ENCODE peak calls at places on chromosomes 3 and 15, in ten cellular contexts. One of them, this sample, is unnamed.

GRCh38 chr15:70164156-70164900 is 66.6 kb upstream of the TLE3 start:
- DNase-seq in RPMI7951: peak
- DNase-seq in left ventricle myocardium superior: no peak
- DNase-seq in stimulated activated CD4-positive, alpha-beta T cell treated with anti-CD3 and anti-CD28 coated beads, Interleukin-1b, Interleukin-23, amount 100 ng/mL, for 24 hours: no peak
- DNase-seq in NK-92 treated with Interleukin-12 subunit alpha and Interleukin-12 subunit beta, amount 100 ng/mL, for 24 hours: no peak
- DNase-seq in hepatocyte: no peak
- DNase-seq in vagina: no peak
- DNase-seq in AG08396: no peak
- DNase-seq in pancreas: no peak
- DNase-seq in effector memory CD4-positive, alpha-beta T cell: no peak
- DNase-seq in this sample: no peak

GRCh38 chr15:61195116-61196002 is 33.7 kb downstream of the RORA start:
- DNase-seq in RPMI7951: peak
- DNase-seq in effector memory CD4-positive, alpha-beta T cell: no peak
- DNase-seq in left ventricle myocardium superior: no peak
- DNase-seq in stimulated activated CD4-positive, alpha-beta T cell treated with anti-CD3 and anti-CD28 coated beads, Interleukin-1b, Interleukin-23, amount 100 ng/mL, for 24 hours: no peak
- DNase-seq in vagina: no peak
- DNase-seq in AG08396: peak
- DNase-seq in pancreas: no peak
- DNase-seq in hepatocyte: peak
- DNase-seq in NK-92 treated with Interleukin-12 subunit alpha and Interleukin-12 subunit beta, amount 100 ng/mL, for 24 hours: no peak
- DNase-seq in this sample: peak

GRCh38 chr3:65758871-65759598 is 279.7 kb downstream of the MAGI1 start:
- DNase-seq in effector memory CD4-positive, alpha-beta T cell: no peak
- DNase-seq in pancreas: no peak
- DNase-seq in AG08396: peak
- DNase-seq in left ventricle myocardium superior: no peak
- DNase-seq in vagina: no peak
- DNase-seq in hepatocyte: no peak
- DNase-seq in stimulated activated CD4-positive, alpha-beta T cell treated with anti-CD3 and anti-CD28 coated beads, Interleukin-1b, Interleukin-23, amount 100 ng/mL, for 24 hours: no peak
- DNase-seq in RPMI7951: peak
- DNase-seq in NK-92 treated with Interleukin-12 subunit alpha and Interleukin-12 subunit beta, amount 100 ng/mL, for 24 hours: no peak
- DNase-seq in this sample: no peak

GRCh38 chr3:137105277-137105977 is 147.6 kb downstream of the IL20RB start:
- DNase-seq in AG08396: peak
- DNase-seq in left ventricle myocardium superior: no peak
- DNase-seq in NK-92 treated with Interleukin-12 subunit alpha and Interleukin-12 subunit beta, amount 100 ng/mL, for 24 hours: no peak
- DNase-seq in stimulated activated CD4-positive, alpha-beta T cell treated with anti-CD3 and anti-CD28 coated beads, Interleukin-1b, Interleukin-23, amount 100 ng/mL, for 24 hours: no peak
- DNase-seq in vagina: no peak
- DNase-seq in hepatocyte: peak
- DNase-seq in effector memory CD4-positive, alpha-beta T cell: no peak
- DNase-seq in pancreas: no peak
- DNase-seq in RPMI7951: peak
- DNase-seq in this sample: peak

GRCh38 chr15:101492752-101493692 is 3.5 kb upstream of the PCSK6 start:
- DNase-seq in vagina: peak
- DNase-seq in hepatocyte: no peak
- DNase-seq in stimulated activated CD4-positive, alpha-beta T cell treated with anti-CD3 and anti-CD28 coated beads, Interleukin-1b, Interleukin-23, amount 100 ng/mL, for 24 hours: no peak
- DNase-seq in RPMI7951: no peak
- DNase-seq in left ventricle myocardium superior: no peak
- DNase-seq in AG08396: no peak
- DNase-seq in NK-92 treated with Interleukin-12 subunit alpha and Interleukin-12 subunit beta, amount 100 ng/mL, for 24 hours: no peak
- DNase-seq in pancreas: no peak
- DNase-seq in effector memory CD4-positive, alpha-beta T cell: no peak
- DNase-seq in this sample: no peak

GRCh38 chr15:90046846-90047481 is 45.8 kb downstream of the ZNF710 start:
- DNase-seq in stimulated activated CD4-positive, alpha-beta T cell treated with anti-CD3 and anti-CD28 coated beads, Interleukin-1b, Interleukin-23, amount 100 ng/mL, for 24 hours: no peak
- DNase-seq in left ventricle myocardium superior: peak
- DNase-seq in hepatocyte: no peak
- DNase-seq in vagina: no peak
- DNase-seq in AG08396: no peak
- DNase-seq in RPMI7951: no peak
- DNase-seq in NK-92 treated with Interleukin-12 subunit alpha and Interleukin-12 subunit beta, amount 100 ng/mL, for 24 hours: no peak
- DNase-seq in effector memory CD4-positive, alpha-beta T cell: no peak
- DNase-seq in pancreas: peak
- DNase-seq in this sample: no peak

GRCh38 chr3:114363554-114364202 is 69.8 kb downstream of the TIGIT start:
- DNase-seq in AG08396: peak
- DNase-seq in RPMI7951: peak
- DNase-seq in left ventricle myocardium superior: no peak
- DNase-seq in effector memory CD4-positive, alpha-beta T cell: no peak
- DNase-seq in vagina: no peak
- DNase-seq in hepatocyte: peak
- DNase-seq in pancreas: no peak
- DNase-seq in stimulated activated CD4-positive, alpha-beta T cell treated with anti-CD3 and anti-CD28 coated beads, Interleukin-1b, Interleukin-23, amount 100 ng/mL, for 24 hours: no peak
- DNase-seq in NK-92 treated with Interleukin-12 subunit alpha and Interleukin-12 subunit beta, amount 100 ng/mL, for 24 hours: no peak
- DNase-seq in this sample: peak

GRCh38 chr3:164897335-164897734 is 181.0 kb downstream of the SI start:
- DNase-seq in left ventricle myocardium superior: no peak
- DNase-seq in NK-92 treated with Interleukin-12 subunit alpha and Interleukin-12 subunit beta, amount 100 ng/mL, for 24 hours: no peak
- DNase-seq in AG08396: no peak
- DNase-seq in vagina: no peak
- DNase-seq in RPMI7951: no peak
- DNase-seq in effector memory CD4-positive, alpha-beta T cell: no peak
- DNase-seq in hepatocyte: no peak
- DNase-seq in pancreas: no peak
- DNase-seq in stimulated activated CD4-positive, alpha-beta T cell treated with anti-CD3 and anti-CD28 coated beads, Interleukin-1b, Interleukin-23, amount 100 ng/mL, for 24 hours: no peak
- DNase-seq in this sample: no peak

GRCh38 chr15:88118035-88118434 is 138.5 kb downstream of the NTRK3 start:
- DNase-seq in effector memory CD4-positive, alpha-beta T cell: no peak
- DNase-seq in left ventricle myocardium superior: no peak
- DNase-seq in hepatocyte: no peak
- DNase-seq in RPMI7951: no peak
- DNase-seq in vagina: no peak
- DNase-seq in stimulated activated CD4-positive, alpha-beta T cell treated with anti-CD3 and anti-CD28 coated beads, Interleukin-1b, Interleukin-23, amount 100 ng/mL, for 24 hours: no peak
- DNase-seq in AG08396: no peak
- DNase-seq in pancreas: no peak
- DNase-seq in NK-92 treated with Interleukin-12 subunit alpha and Interleukin-12 subunit beta, amount 100 ng/mL, for 24 hours: no peak
- DNase-seq in this sample: no peak

GRCh38 chr3:47578119-47578630 is 490 bp downstream of the CSPG5 start:
- DNase-seq in RPMI7951: peak
- DNase-seq in hepatocyte: peak
- DNase-seq in pancreas: peak
- DNase-seq in AG08396: peak
- DNase-seq in effector memory CD4-positive, alpha-beta T cell: peak
- DNase-seq in left ventricle myocardium superior: peak
- DNase-seq in vagina: no peak
- DNase-seq in stimulated activated CD4-positive, alpha-beta T cell treated with anti-CD3 and anti-CD28 coated beads, Interleukin-1b, Interleukin-23, amount 100 ng/mL, for 24 hours: peak
- DNase-seq in NK-92 treated with Interleukin-12 subunit alpha and Interleukin-12 subunit beta, amount 100 ng/mL, for 24 hours: no peak
- DNase-seq in this sample: no peak

GRCh38 chr3:101725192-101725889 is 927 bp downstream of the CEP97 start:
- DNase-seq in NK-92 treated with Interleukin-12 subunit alpha and Interleukin-12 subunit beta, amount 100 ng/mL, for 24 hours: peak
- DNase-seq in hepatocyte: peak
- DNase-seq in RPMI7951: peak
- DNase-seq in pancreas: peak
- DNase-seq in vagina: no peak
- DNase-seq in effector memory CD4-positive, alpha-beta T cell: no peak
- DNase-seq in left ventricle myocardium superior: peak
- DNase-seq in AG08396: peak
- DNase-seq in stimulated activated CD4-positive, alpha-beta T cell treated with anti-CD3 and anti-CD28 coated beads, Interleukin-1b, Interleukin-23, amount 100 ng/mL, for 24 hours: peak
- DNase-seq in this sample: no peak

GRCh38 chr3:15261274-15261673 is 55.2 kb downstream of the CAPN7 start:
- DNase-seq in vagina: peak
- DNase-seq in left ventricle myocardium superior: no peak
- DNase-seq in stimulated activated CD4-positive, alpha-beta T cell treated with anti-CD3 and anti-CD28 coated beads, Interleukin-1b, Interleukin-23, amount 100 ng/mL, for 24 hours: no peak
- DNase-seq in hepatocyte: no peak
- DNase-seq in RPMI7951: no peak
- DNase-seq in AG08396: no peak
- DNase-seq in effector memory CD4-positive, alpha-beta T cell: no peak
- DNase-seq in pancreas: no peak
- DNase-seq in NK-92 treated with Interleukin-12 subunit alpha and Interleukin-12 subunit beta, amount 100 ng/mL, for 24 hours: no peak
- DNase-seq in this sample: no peak

GRCh38 chr3:52774066-52774713 is 3.2 kb upstream of the ITIH1 start:
- DNase-seq in pancreas: no peak
- DNase-seq in vagina: peak
- DNase-seq in hepatocyte: no peak
- DNase-seq in effector memory CD4-positive, alpha-beta T cell: no peak
- DNase-seq in stimulated activated CD4-positive, alpha-beta T cell treated with anti-CD3 and anti-CD28 coated beads, Interleukin-1b, Interleukin-23, amount 100 ng/mL, for 24 hours: no peak
- DNase-seq in RPMI7951: no peak
- DNase-seq in NK-92 treated with Interleukin-12 subunit alpha and Interleukin-12 subunit beta, amount 100 ng/mL, for 24 hours: no peak
- DNase-seq in left ventricle myocardium superior: no peak
- DNase-seq in AG08396: no peak
- DNase-seq in this sample: no peak

GRCh38 chr3:54299169-54299935 is 177.0 kb downstream of the CACNA2D3 start:
- DNase-seq in hepatocyte: no peak
- DNase-seq in RPMI7951: no peak
- DNase-seq in AG08396: no peak
- DNase-seq in NK-92 treated with Interleukin-12 subunit alpha and Interleukin-12 subunit beta, amount 100 ng/mL, for 24 hours: no peak
- DNase-seq in stimulated activated CD4-positive, alpha-beta T cell treated with anti-CD3 and anti-CD28 coated beads, Interleukin-1b, Interleukin-23, amount 100 ng/mL, for 24 hours: no peak
- DNase-seq in left ventricle myocardium superior: no peak
- DNase-seq in pancreas: no peak
- DNase-seq in vagina: no peak
- DNase-seq in effector memory CD4-positive, alpha-beta T cell: no peak
- DNase-seq in this sample: no peak

GRCh38 chr3:194158942-194159439 is 23.0 kb downstream of the HES1 start:
- DNase-seq in stimulated activated CD4-positive, alpha-beta T cell treated with anti-CD3 and anti-CD28 coated beads, Interleukin-1b, Interleukin-23, amount 100 ng/mL, for 24 hours: no peak
- DNase-seq in hepatocyte: peak
- DNase-seq in NK-92 treated with Interleukin-12 subunit alpha and Interleukin-12 subunit beta, amount 100 ng/mL, for 24 hours: no peak
- DNase-seq in left ventricle myocardium superior: no peak
- DNase-seq in RPMI7951: no peak
- DNase-seq in vagina: no peak
- DNase-seq in effector memory CD4-positive, alpha-beta T cell: no peak
- DNase-seq in pancreas: peak
- DNase-seq in AG08396: no peak
- DNase-seq in this sample: no peak

GRCh38 chr3:72487078-72487765 is 361.0 kb downstream of the SHQ1 start:
- DNase-seq in vagina: no peak
- DNase-seq in NK-92 treated with Interleukin-12 subunit alpha and Interleukin-12 subunit beta, amount 100 ng/mL, for 24 hours: no peak
- DNase-seq in RPMI7951: peak
- DNase-seq in AG08396: peak
- DNase-seq in effector memory CD4-positive, alpha-beta T cell: no peak
- DNase-seq in left ventricle myocardium superior: peak
- DNase-seq in hepatocyte: peak
- DNase-seq in pancreas: peak
- DNase-seq in stimulated activated CD4-positive, alpha-beta T cell treated with anti-CD3 and anti-CD28 coated beads, Interleukin-1b, Interleukin-23, amount 100 ng/mL, for 24 hours: no peak
- DNase-seq in this sample: peak

GRCh38 chr3:150237490-150237889 is 170.6 kb upstream of the TSC22D2 start:
- DNase-seq in vagina: no peak
- DNase-seq in pancreas: no peak
- DNase-seq in NK-92 treated with Interleukin-12 subunit alpha and Interleukin-12 subunit beta, amount 100 ng/mL, for 24 hours: no peak
- DNase-seq in stimulated activated CD4-positive, alpha-beta T cell treated with anti-CD3 and anti-CD28 coated beads, Interleukin-1b, Interleukin-23, amount 100 ng/mL, for 24 hours: no peak
- DNase-seq in left ventricle myocardium superior: no peak
- DNase-seq in AG08396: no peak
- DNase-seq in hepatocyte: no peak
- DNase-seq in effector memory CD4-positive, alpha-beta T cell: no peak
- DNase-seq in RPMI7951: peak
- DNase-seq in this sample: peak

GRCh38 chr3:132843851-132844565 is 121.8 kb upstream of the NPHP3 start:
- DNase-seq in left ventricle myocardium superior: no peak
- DNase-seq in hepatocyte: no peak
- DNase-seq in vagina: no peak
- DNase-seq in NK-92 treated with Interleukin-12 subunit alpha and Interleukin-12 subunit beta, amount 100 ng/mL, for 24 hours: no peak
- DNase-seq in RPMI7951: no peak
- DNase-seq in AG08396: no peak
- DNase-seq in pancreas: no peak
- DNase-seq in stimulated activated CD4-positive, alpha-beta T cell treated with anti-CD3 and anti-CD28 coated beads, Interleukin-1b, Interleukin-23, amount 100 ng/mL, for 24 hours: no peak
- DNase-seq in effector memory CD4-positive, alpha-beta T cell: no peak
- DNase-seq in this sample: no peak

GRCh38 chr3:113615976-113616375 is 80.5 kb downstream of the USF3 start:
- DNase-seq in stimulated activated CD4-positive, alpha-beta T cell treated with anti-CD3 and anti-CD28 coated beads, Interleukin-1b, Interleukin-23, amount 100 ng/mL, for 24 hours: no peak
- DNase-seq in AG08396: no peak
- DNase-seq in left ventricle myocardium superior: peak
- DNase-seq in pancreas: no peak
- DNase-seq in effector memory CD4-positive, alpha-beta T cell: no peak
- DNase-seq in vagina: no peak
- DNase-seq in NK-92 treated with Interleukin-12 subunit alpha and Interleukin-12 subunit beta, amount 100 ng/mL, for 24 hours: no peak
- DNase-seq in RPMI7951: no peak
- DNase-seq in hepatocyte: no peak
- DNase-seq in this sample: no peak

GRCh38 chr3:40996827-40997710 is 202.2 kb upstream of the CTNNB1 start:
- DNase-seq in RPMI7951: no peak
- DNase-seq in hepatocyte: no peak
- DNase-seq in AG08396: no peak
- DNase-seq in NK-92 treated with Interleukin-12 subunit alpha and Interleukin-12 subunit beta, amount 100 ng/mL, for 24 hours: no peak
- DNase-seq in stimulated activated CD4-positive, alpha-beta T cell treated with anti-CD3 and anti-CD28 coated beads, Interleukin-1b, Interleukin-23, amount 100 ng/mL, for 24 hours: no peak
- DNase-seq in pancreas: no peak
- DNase-seq in left ventricle myocardium superior: no peak
- DNase-seq in vagina: no peak
- DNase-seq in effector memory CD4-positive, alpha-beta T cell: no peak
- DNase-seq in this sample: no peak

GRCh38 chr3:46578973-46579755 is 13.1 kb upstream of the LRRC2 start:
- DNase-seq in NK-92 treated with Interleukin-12 subunit alpha and Interleukin-12 subunit beta, amount 100 ng/mL, for 24 hours: no peak
- DNase-seq in left ventricle myocardium superior: no peak
- DNase-seq in vagina: no peak
- DNase-seq in stimulated activated CD4-positive, alpha-beta T cell treated with anti-CD3 and anti-CD28 coated beads, Interleukin-1b, Interleukin-23, amount 100 ng/mL, for 24 hours: no peak
- DNase-seq in pancreas: no peak
- DNase-seq in RPMI7951: no peak
- DNase-seq in hepatocyte: no peak
- DNase-seq in AG08396: no peak
- DNase-seq in effector memory CD4-positive, alpha-beta T cell: no peak
- DNase-seq in this sample: no peak

GRCh38 chr15:25886498-25887140 is 23.5 kb upstream of the ATP10A start:
- DNase-seq in stimulated activated CD4-positive, alpha-beta T cell treated with anti-CD3 and anti-CD28 coated beads, Interleukin-1b, Interleukin-23, amount 100 ng/mL, for 24 hours: no peak
- DNase-seq in hepatocyte: no peak
- DNase-seq in vagina: no peak
- DNase-seq in effector memory CD4-positive, alpha-beta T cell: no peak
- DNase-seq in NK-92 treated with Interleukin-12 subunit alpha and Interleukin-12 subunit beta, amount 100 ng/mL, for 24 hours: no peak
- DNase-seq in pancreas: no peak
- DNase-seq in AG08396: no peak
- DNase-seq in RPMI7951: no peak
- DNase-seq in left ventricle myocardium superior: no peak
- DNase-seq in this sample: no peak

GRCh38 chr3:120093923-120094775 is at the start of gene GSK3B:
- DNase-seq in NK-92 treated with Interleukin-12 subunit alpha and Interleukin-12 subunit beta, amount 100 ng/mL, for 24 hours: peak
- DNase-seq in pancreas: peak
- DNase-seq in left ventricle myocardium superior: peak
- DNase-seq in stimulated activated CD4-positive, alpha-beta T cell treated with anti-CD3 and anti-CD28 coated beads, Interleukin-1b, Interleukin-23, amount 100 ng/mL, for 24 hours: peak
- DNase-seq in RPMI7951: no peak
- DNase-seq in hepatocyte: peak
- DNase-seq in AG08396: peak
- DNase-seq in vagina: no peak
- DNase-seq in effector memory CD4-positive, alpha-beta T cell: peak
- DNase-seq in this sample: no peak

GRCh38 chr15:28987337-28987736 is 101.6 kb downstream of the APBA2 start:
- DNase-seq in effector memory CD4-positive, alpha-beta T cell: no peak
- DNase-seq in hepatocyte: no peak
- DNase-seq in left ventricle myocardium superior: no peak
- DNase-seq in stimulated activated CD4-positive, alpha-beta T cell treated with anti-CD3 and anti-CD28 coated beads, Interleukin-1b, Interleukin-23, amount 100 ng/mL, for 24 hours: no peak
- DNase-seq in pancreas: no peak
- DNase-seq in RPMI7951: no peak
- DNase-seq in vagina: no peak
- DNase-seq in NK-92 treated with Interleukin-12 subunit alpha and Interleukin-12 subunit beta, amount 100 ng/mL, for 24 hours: no peak
- DNase-seq in AG08396: no peak
- DNase-seq in this sample: no peak